ENCODE peak calls at places on chromosomes 6 and 20, in ten cellular contexts. O is T-helper 2 cell; K is activated CD4-positive, alpha-beta T cell treated with anti-CD3 and anti-CD28 coated beads, Interleukin-2, amount 50 U/mL, for 24 hours; N is choroid plexus epithelial cell; I is left lung; U is GM04504; H is uterus; V is head of caudate nucleus; A is iPS DF 6.9; M is RPMI7951. E is an unnamed sample.

GRCh38 chr6:88556663-88557062 is 390.5 kb upstream of the CNR1 start:
- DNase-seq in O (no peak), K (no peak), N (no peak), I (no peak), U (no peak), H (no peak), V (peak), A (no peak), M (no peak), E (no peak)

GRCh38 chr6:2471474-2471873 is 226.1 kb upstream of the GMDS start:
- DNase-seq in O (no peak), K (no peak), N (no peak), I (no peak), U (no peak), H (no peak), V (no peak), A (no peak), M (no peak), E (no peak)

GRCh38 chr6:140538926-140539325 is 1164.5 kb upstream of the CITED2 start:
- DNase-seq in O (no peak), K (no peak), N (peak), I (no peak), U (no peak), H (no peak), V (no peak), A (no peak), M (peak), E (peak)

GRCh38 chr6:41697902-41698349 is 37.5 kb downstream of the TFEB start:
- DNase-seq in O (no peak), K (no peak), N (peak), I (no peak), U (no peak), H (no peak), V (no peak), A (no peak), M (no peak), E (no peak)

GRCh38 chr20:60262967-60263603 is 304.9 kb downstream of the CDH26 start:
- DNase-seq in O (peak), K (peak), N (peak), I (no peak), U (no peak), H (no peak), V (no peak), A (peak), M (peak), E (no peak)

GRCh38 chr20:46838002-46838401 is 56.6 kb upstream of the EYA2 start:
- DNase-seq in O (no peak), K (no peak), N (no peak), I (no peak), U (no peak), H (no peak), V (no peak), A (no peak), M (no peak), E (no peak)

GRCh38 chr20:52246366-52246765 is 54.8 kb upstream of the ZFP64 start:
- DNase-seq in O (no peak), K (no peak), N (no peak), I (no peak), U (no peak), H (no peak), V (no peak), A (no peak), M (no peak), E (no peak)

GRCh38 chr6:145731432-145731831 is 3.9 kb downstream of the EPM2A start:
- DNase-seq in O (no peak), K (no peak), N (no peak), I (no peak), U (no peak), H (no peak), V (no peak), A (no peak), M (peak), E (no peak)

GRCh38 chr20:17281478-17281877 is 54.6 kb downstream of the PCSK2 start:
- DNase-seq in O (peak), K (no peak), N (peak), I (no peak), U (peak), H (no peak), V (no peak), A (peak), M (no peak), E (peak)

GRCh38 chr6:32152414-32153251 is 894 bp upstream of the PRRT1 start:
- DNase-seq in O (no peak), K (no peak), N (peak), I (no peak), U (no peak), H (no peak), V (peak), A (no peak), M (peak), E (peak)

GRCh38 chr6:3315841-3316240 is 57.1 kb downstream of the PSMG4 start:
- DNase-seq in O (no peak), K (no peak), N (peak), I (no peak), U (no peak), H (no peak), V (no peak), A (no peak), M (no peak), E (no peak)

GRCh38 chr6:121309768-121310473 is 24.4 kb downstream of the TBC1D32 start:
- DNase-seq in O (no peak), K (no peak), N (peak), I (no peak), U (no peak), H (no peak), V (no peak), A (no peak), M (peak), E (peak)

GRCh38 chr6:98325366-98325765 is 509.0 kb upstream of the POU3F2 start:
- DNase-seq in O (no peak), K (no peak), N (no peak), I (no peak), U (no peak), H (no peak), V (no peak), A (no peak), M (no peak), E (no peak)

GRCh38 chr6:166776571-166776970 is 149.5 kb upstream of the RPS6KA2 start:
- DNase-seq in O (no peak), K (no peak), N (no peak), I (no peak), U (no peak), H (no peak), V (no peak), A (no peak), M (no peak), E (no peak)

GRCh38 chr6:105302617-105303128 is 100.2 kb downstream of the PREP start:
- DNase-seq in O (no peak), K (no peak), N (no peak), I (no peak), U (no peak), H (no peak), V (no peak), A (no peak), M (no peak), E (peak)

E was measured in AG20443.